ENCODE peak calls at places on chromosomes 3 and 15, in nine cellular contexts. One of them, this sample, is unnamed.

GRCh38 chr3:171348121-171348520 is 112.1 kb downstream of the TNIK start:
- DNase-seq in CD4-positive, alpha-beta T cell: no peak
- DNase-seq in iPS DF 6.9: no peak
- DNase-seq in neuronal stem cell: no peak
- DNase-seq in ovary: no peak
- DNase-seq in spleen: no peak
- DNase-seq in neural progenitor cell: no peak
- DNase-seq in mesendoderm: no peak
- DNase-seq in mesenchymal stem cell: peak; percentile 54
- DNase-seq in this sample: no peak

GRCh38 chr3:165078293-165078692 is at the start of gene SI:
- DNase-seq in mesendoderm: no peak
- DNase-seq in spleen: no peak
- DNase-seq in CD4-positive, alpha-beta T cell: no peak
- DNase-seq in neuronal stem cell: no peak
- DNase-seq in neural progenitor cell: no peak
- DNase-seq in ovary: no peak
- DNase-seq in mesenchymal stem cell: no peak
- DNase-seq in iPS DF 6.9: no peak
- DNase-seq in this sample: no peak

GRCh38 chr3:8458711-8459110 is 42.9 kb upstream of the LMCD1 start:
- DNase-seq in neural progenitor cell: no peak
- DNase-seq in mesendoderm: no peak
- DNase-seq in CD4-positive, alpha-beta T cell: no peak
- DNase-seq in iPS DF 6.9: no peak
- DNase-seq in spleen: no peak
- DNase-seq in neuronal stem cell: no peak
- DNase-seq in ovary: no peak
- DNase-seq in mesenchymal stem cell: peak; percentile 47
- DNase-seq in this sample: peak; percentile 59

GRCh38 chr3:113286524-113286923 is 75.2 kb downstream of the BOC start:
- DNase-seq in iPS DF 6.9: no peak
- DNase-seq in ovary: no peak
- DNase-seq in neuronal stem cell: no peak
- DNase-seq in neural progenitor cell: no peak
- DNase-seq in spleen: no peak
- DNase-seq in mesenchymal stem cell: no peak
- DNase-seq in CD4-positive, alpha-beta T cell: no peak
- DNase-seq in mesendoderm: no peak
- DNase-seq in this sample: no peak

GRCh38 chr3:59886790-59887189 is 837.0 kb upstream of the CFAP20DC start:
- DNase-seq in iPS DF 6.9: no peak
- DNase-seq in ovary: no peak
- DNase-seq in neuronal stem cell: no peak
- DNase-seq in neural progenitor cell: no peak
- DNase-seq in spleen: no peak
- DNase-seq in mesendoderm: no peak
- DNase-seq in mesenchymal stem cell: no peak
- DNase-seq in CD4-positive, alpha-beta T cell: no peak
- DNase-seq in this sample: no peak

GRCh38 chr3:13894812-13895154 is 14.9 kb upstream of the WNT7A start:
- DNase-seq in ovary: no peak
- DNase-seq in mesendoderm: no peak
- DNase-seq in neuronal stem cell: no peak
- DNase-seq in mesenchymal stem cell: no peak
- DNase-seq in spleen: peak; percentile 85
- DNase-seq in neural progenitor cell: no peak
- DNase-seq in CD4-positive, alpha-beta T cell: no peak
- DNase-seq in iPS DF 6.9: no peak
- DNase-seq in this sample: peak; percentile 54

GRCh38 chr3:187274977-187275338 is 16.6 kb downstream of the MASP1 start:
- DNase-seq in spleen: no peak
- DNase-seq in mesenchymal stem cell: no peak
- DNase-seq in mesendoderm: peak; percentile 93
- DNase-seq in neural progenitor cell: peak; percentile 91
- DNase-seq in CD4-positive, alpha-beta T cell: no peak
- DNase-seq in iPS DF 6.9: peak; percentile 72
- DNase-seq in neuronal stem cell: peak; percentile 56
- DNase-seq in ovary: no peak
- DNase-seq in this sample: no peak

GRCh38 chr3:10653866-10654611 is 148.7 kb upstream of the ATP2B2 start:
- DNase-seq in neuronal stem cell: no peak
- DNase-seq in neural progenitor cell: no peak
- DNase-seq in spleen: no peak
- DNase-seq in CD4-positive, alpha-beta T cell: no peak
- DNase-seq in mesendoderm: no peak
- DNase-seq in mesenchymal stem cell: no peak
- DNase-seq in ovary: no peak
- DNase-seq in iPS DF 6.9: no peak
- DNase-seq in this sample: no peak

GRCh38 chr3:184766555-184767261 is 45.3 kb upstream of the VPS8 start:
- DNase-seq in neural progenitor cell: no peak
- DNase-seq in ovary: no peak
- DNase-seq in mesendoderm: peak; percentile 74
- DNase-seq in iPS DF 6.9: no peak
- DNase-seq in spleen: peak; percentile 25
- DNase-seq in neuronal stem cell: no peak
- DNase-seq in CD4-positive, alpha-beta T cell: no peak
- DNase-seq in mesenchymal stem cell: peak; percentile 71
- DNase-seq in this sample: peak; percentile 17

GRCh38 chr3:184767377-184767776 is 44.6 kb upstream of the VPS8 start:
- DNase-seq in spleen: peak; percentile 66
- DNase-seq in iPS DF 6.9: no peak
- DNase-seq in ovary: no peak
- DNase-seq in neural progenitor cell: no peak
- DNase-seq in neuronal stem cell: no peak
- DNase-seq in mesendoderm: no peak
- DNase-seq in CD4-positive, alpha-beta T cell: no peak
- DNase-seq in mesenchymal stem cell: no peak
- DNase-seq in this sample: peak; percentile 38

GRCh38 chr3:184765047-184765729 is 46.8 kb upstream of the VPS8 start:
- DNase-seq in spleen: peak; percentile 41
- DNase-seq in ovary: no peak
- DNase-seq in CD4-positive, alpha-beta T cell: no peak
- DNase-seq in neural progenitor cell: no peak
- DNase-seq in mesendoderm: no peak
- DNase-seq in mesenchymal stem cell: no peak
- DNase-seq in iPS DF 6.9: no peak
- DNase-seq in neuronal stem cell: no peak
- DNase-seq in this sample: no peak

GRCh38 chr3:184764176-184764575 is 47.8 kb upstream of the VPS8 start:
- DNase-seq in iPS DF 6.9: no peak
- DNase-seq in mesenchymal stem cell: no peak
- DNase-seq in neural progenitor cell: no peak
- DNase-seq in spleen: peak; percentile 27
- DNase-seq in CD4-positive, alpha-beta T cell: no peak
- DNase-seq in ovary: no peak
- DNase-seq in mesendoderm: no peak
- DNase-seq in neuronal stem cell: no peak
- DNase-seq in this sample: no peak

DNA sequence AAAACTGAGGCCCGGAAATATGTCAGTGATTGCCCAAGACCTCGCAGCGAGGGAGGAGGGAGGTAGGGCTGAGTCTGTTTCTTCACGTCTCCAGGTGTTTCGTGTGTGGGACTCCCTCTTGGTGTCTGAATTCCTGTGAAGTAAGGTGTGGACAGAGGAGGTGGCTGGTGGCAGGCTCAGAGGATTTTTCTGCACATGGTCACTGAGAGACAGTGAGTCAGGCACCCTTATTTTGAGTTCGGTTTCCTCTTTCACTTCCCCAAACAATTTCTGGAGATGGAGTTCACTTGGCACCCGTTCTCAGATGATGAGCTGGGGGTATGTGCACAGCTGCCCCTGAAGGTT is 46.3 kb upstream of the VPS8 start:
- DNase-seq in CD4-positive, alpha-beta T cell: no peak
- DNase-seq in ovary: no peak
- DNase-seq in mesendoderm: no peak
- DNase-seq in neuronal stem cell: no peak
- DNase-seq in neural progenitor cell: no peak
- DNase-seq in mesenchymal stem cell: no peak
- DNase-seq in iPS DF 6.9: no peak
- DNase-seq in spleen: peak; percentile 50
- DNase-seq in this sample: no peak
- H3K27ac ChIP-seq in CD4-positive, alpha-beta T cell: no peak overlapping the region
- H3K27ac ChIP-seq in ovary: no peak overlapping the region
- H3K27ac ChIP-seq in mesendoderm: no peak overlapping the region
- H3K27ac ChIP-seq in neuronal stem cell: no peak overlapping the region
- H3K27ac ChIP-seq in neural progenitor cell: no peak overlapping the region
- H3K27ac ChIP-seq in mesenchymal stem cell: no peak overlapping the region
- H3K27ac ChIP-seq in iPS DF 6.9: no peak overlapping the region
- H3K27ac ChIP-seq in spleen: no peak overlapping the region
- H3K27ac ChIP-seq in this sample: no peak overlapping the region

GRCh38 chr3:189100866-189101265 is 70.9 kb upstream of the TPRG1 start:
- DNase-seq in mesenchymal stem cell: no peak
- DNase-seq in neuronal stem cell: no peak
- DNase-seq in spleen: no peak
- DNase-seq in neural progenitor cell: no peak
- DNase-seq in mesendoderm: no peak
- DNase-seq in CD4-positive, alpha-beta T cell: no peak
- DNase-seq in iPS DF 6.9: no peak
- DNase-seq in ovary: no peak
- DNase-seq in this sample: no peak

GRCh38 chr3:189099031-189099471 is 72.7 kb upstream of the TPRG1 start:
- DNase-seq in spleen: peak; percentile 64
- DNase-seq in neural progenitor cell: no peak
- DNase-seq in neuronal stem cell: no peak
- DNase-seq in CD4-positive, alpha-beta T cell: no peak
- DNase-seq in mesendoderm: no peak
- DNase-seq in ovary: peak; percentile 94
- DNase-seq in mesenchymal stem cell: no peak
- DNase-seq in iPS DF 6.9: no peak
- DNase-seq in this sample: peak; percentile 94

GRCh38 chr3:189101594-189101993 is 70.2 kb upstream of the TPRG1 start:
- DNase-seq in iPS DF 6.9: no peak
- DNase-seq in mesendoderm: no peak
- DNase-seq in neural progenitor cell: no peak
- DNase-seq in neuronal stem cell: no peak
- DNase-seq in CD4-positive, alpha-beta T cell: no peak
- DNase-seq in mesenchymal stem cell: no peak
- DNase-seq in ovary: no peak
- DNase-seq in spleen: no peak
- DNase-seq in this sample: no peak

GRCh38 chr3:189099505-189100290 is 72.1 kb upstream of the TPRG1 start:
- DNase-seq in ovary: peak; percentile 58
- DNase-seq in iPS DF 6.9: no peak
- DNase-seq in mesenchymal stem cell: no peak
- DNase-seq in neural progenitor cell: no peak
- DNase-seq in neuronal stem cell: no peak
- DNase-seq in spleen: no peak
- DNase-seq in CD4-positive, alpha-beta T cell: no peak
- DNase-seq in mesendoderm: no peak
- DNase-seq in this sample: peak; percentile 49

DNA sequence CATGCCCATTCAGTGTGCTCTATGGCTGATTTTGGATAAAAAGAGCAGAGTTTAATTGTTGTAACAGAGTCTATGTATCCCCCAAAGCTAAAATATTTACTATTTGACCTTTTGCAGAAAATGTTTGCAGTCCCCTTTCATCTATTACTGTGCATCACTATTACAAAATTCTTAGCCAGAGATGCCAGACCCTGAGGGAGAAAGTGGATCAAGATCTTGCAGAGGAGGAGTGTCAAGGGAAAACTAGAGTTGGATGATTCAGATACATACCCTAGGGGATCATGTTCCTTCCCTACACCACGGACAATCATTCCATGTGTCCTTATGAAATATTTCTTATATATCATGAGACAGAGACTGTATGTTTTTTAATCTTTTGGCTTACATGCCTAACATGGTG is 68.6 kb upstream of the TPRG1 start:
- DNase-seq in CD4-positive, alpha-beta T cell: no peak
- DNase-seq in mesenchymal stem cell: no peak
- DNase-seq in ovary: no peak
- DNase-seq in mesendoderm: no peak
- DNase-seq in neural progenitor cell: no peak
- DNase-seq in spleen: no peak
- DNase-seq in iPS DF 6.9: no peak
- DNase-seq in neuronal stem cell: no peak
- DNase-seq in this sample: no peak
- H3K27ac ChIP-seq in CD4-positive, alpha-beta T cell: no peak overlapping the region
- H3K27ac ChIP-seq in mesenchymal stem cell: no peak overlapping the region
- H3K27ac ChIP-seq in ovary: no peak overlapping the region
- H3K27ac ChIP-seq in mesendoderm: no peak overlapping the region
- H3K27ac ChIP-seq in neural progenitor cell: no peak overlapping the region
- H3K27ac ChIP-seq in spleen: no peak overlapping the region
- H3K27ac ChIP-seq in iPS DF 6.9: no peak overlapping the region
- H3K27ac ChIP-seq in neuronal stem cell: no peak overlapping the region
- H3K27ac ChIP-seq in this sample: no peak overlapping the region

GRCh38 chr3:44185396-44185915 is 56.2 kb upstream of the TOPAZ1 start:
- DNase-seq in mesendoderm: no peak
- DNase-seq in ovary: no peak
- DNase-seq in CD4-positive, alpha-beta T cell: no peak
- DNase-seq in neural progenitor cell: no peak
- DNase-seq in iPS DF 6.9: no peak
- DNase-seq in neuronal stem cell: no peak
- DNase-seq in mesenchymal stem cell: no peak
- DNase-seq in spleen: no peak
- DNase-seq in this sample: no peak

GRCh38 chr3:44186111-44186672 is 55.5 kb upstream of the TOPAZ1 start:
- DNase-seq in ovary: no peak
- DNase-seq in mesendoderm: no peak
- DNase-seq in CD4-positive, alpha-beta T cell: no peak
- DNase-seq in mesenchymal stem cell: no peak
- DNase-seq in spleen: no peak
- DNase-seq in neural progenitor cell: no peak
- DNase-seq in iPS DF 6.9: no peak
- DNase-seq in neuronal stem cell: no peak
- DNase-seq in this sample: no peak

GRCh38 chr3:44186712-44187111 is 55.0 kb upstream of the TOPAZ1 start:
- DNase-seq in mesendoderm: no peak
- DNase-seq in spleen: no peak
- DNase-seq in neural progenitor cell: no peak
- DNase-seq in mesenchymal stem cell: no peak
- DNase-seq in ovary: no peak
- DNase-seq in CD4-positive, alpha-beta T cell: no peak
- DNase-seq in neuronal stem cell: no peak
- DNase-seq in iPS DF 6.9: no peak
- DNase-seq in this sample: no peak

GRCh38 chr3:44179251-44179650 is 62.4 kb upstream of the TOPAZ1 start:
- DNase-seq in ovary: no peak
- DNase-seq in neural progenitor cell: no peak
- DNase-seq in mesendoderm: no peak
- DNase-seq in iPS DF 6.9: no peak
- DNase-seq in neuronal stem cell: no peak
- DNase-seq in mesenchymal stem cell: no peak
- DNase-seq in CD4-positive, alpha-beta T cell: no peak
- DNase-seq in spleen: no peak
- DNase-seq in this sample: no peak

DNA sequence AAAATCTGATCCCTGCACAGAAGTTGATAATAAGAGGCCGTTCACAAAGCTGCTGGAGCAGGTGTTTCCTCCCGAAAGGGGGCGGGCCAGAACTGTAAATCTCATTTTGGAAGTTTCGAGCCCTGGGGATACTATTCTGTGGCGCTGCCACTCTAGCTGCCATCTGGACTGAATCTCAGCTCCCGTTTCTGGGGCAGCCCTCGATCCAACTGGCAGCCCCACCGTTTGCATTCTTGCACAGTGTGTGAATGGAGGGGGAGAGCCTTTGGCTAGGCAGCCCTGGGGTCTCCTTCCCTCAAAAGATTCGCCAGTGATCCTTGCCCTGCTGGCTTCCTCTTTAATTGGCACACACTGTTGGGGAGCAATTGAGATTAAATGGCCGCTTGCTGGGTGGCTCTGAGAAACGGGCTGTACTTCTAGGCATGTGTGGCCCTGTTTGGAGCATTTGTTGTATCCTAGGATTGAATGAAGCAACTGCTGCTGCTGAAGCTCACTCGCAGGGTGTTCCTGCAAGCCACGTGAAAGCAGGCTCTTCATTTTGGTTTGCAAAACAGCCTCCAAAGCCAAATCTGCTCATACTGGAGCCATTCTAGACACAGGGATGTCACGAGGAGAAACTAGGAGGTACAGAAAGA is 57.2 kb upstream of the TOPAZ1 start:
- DNase-seq in CD4-positive, alpha-beta T cell: no peak
- DNase-seq in neural progenitor cell: peak; percentile 45
- DNase-seq in spleen: no peak
- DNase-seq in ovary: no peak
- DNase-seq in neuronal stem cell: no peak
- DNase-seq in mesendoderm: no peak
- DNase-seq in mesenchymal stem cell: no peak
- DNase-seq in iPS DF 6.9: no peak
- DNase-seq in this sample: no peak
- H3K27ac ChIP-seq in CD4-positive, alpha-beta T cell: no peak overlapping the region
- H3K27ac ChIP-seq in neural progenitor cell: no peak overlapping the region
- H3K27ac ChIP-seq in spleen: no peak overlapping the region
- H3K27ac ChIP-seq in ovary: no peak overlapping the region
- H3K27ac ChIP-seq in neuronal stem cell: no peak overlapping the region
- H3K27ac ChIP-seq in mesendoderm: no peak overlapping the region
- H3K27ac ChIP-seq in mesenchymal stem cell: no peak overlapping the region
- H3K27ac ChIP-seq in iPS DF 6.9: no peak overlapping the region
- H3K27ac ChIP-seq in this sample: no peak overlapping the region

GRCh38 chr15:73691398-73691797 is 7.2 kb downstream of the CD276 start:
- DNase-seq in neural progenitor cell: peak; percentile 76
- DNase-seq in mesendoderm: peak; percentile 94
- DNase-seq in ovary: no peak
- DNase-seq in CD4-positive, alpha-beta T cell: no peak
- DNase-seq in neuronal stem cell: no peak
- DNase-seq in iPS DF 6.9: no peak
- DNase-seq in spleen: peak; percentile 42
- DNase-seq in mesenchymal stem cell: peak; percentile 88
- DNase-seq in this sample: peak; percentile 91
- H3K27ac ChIP-seq in neural progenitor cell: no peak overlapping the region
- H3K27ac ChIP-seq in mesendoderm: no peak overlapping the region
- H3K27ac ChIP-seq in ovary: no peak overlapping the region
- H3K27ac ChIP-seq in CD4-positive, alpha-beta T cell: no peak overlapping the region
- H3K27ac ChIP-seq in neuronal stem cell: no peak overlapping the region
- H3K27ac ChIP-seq in iPS DF 6.9: no peak overlapping the region
- H3K27ac ChIP-seq in spleen: no peak overlapping the region
- H3K27ac ChIP-seq in mesenchymal stem cell: no peak overlapping the region
- H3K27ac ChIP-seq in this sample: peak overlapping the region; percentile 62